ENCODE peak calls at places on chromosome 11, in ten cellular contexts. M, Q, I, Y, F, B, C, X, O and U are unnamed samples.
A peak's percentile ranks its signal among the peaks of the same experiment; 100 is the strongest.

GRCh38 chr11:46390331-46391171 is 1.0 kb downstream of the CHRM4 start:
- DNase-seq in Y (no peak), B (peak; percentile 18), Q (no peak), O (no peak), M (no peak), C (peak; percentile 59), F (no peak), X (no peak), I (no peak), U (no peak)

GRCh38 chr11:20000393-20001134 is 159.7 kb downstream of the DBX1 start:
- DNase-seq in F (no peak), Q (no peak), Y (no peak), C (no peak), O (no peak), X (no peak), B (peak; percentile 71), M (no peak), I (peak; percentile 61), U (peak; percentile 95)

GRCh38 chr11:118572914-118573550 is 823 bp downstream of the ARCN1 start:
- DNase-seq in C (no peak), Q (no peak), O (no peak), F (no peak), I (peak; percentile 56), M (no peak), B (peak; percentile 69), Y (peak; percentile 61), X (peak; percentile 64), U (no peak)

GRCh38 chr11:104134760-104135159 is 29.2 kb downstream of the PDGFD start:
- DNase-seq in O (no peak), F (no peak), X (peak; percentile 70), I (peak; percentile 20), M (no peak), Y (no peak), Q (no peak), C (no peak), B (peak; percentile 34), U (no peak)

GRCh38 chr11:3166268-3167142 is 1.4 kb upstream of the OSBPL5 start:
- DNase-seq in M (peak; percentile 8), C (no peak), O (no peak), Q (peak; percentile 60), X (no peak), F (peak; percentile 62), I (no peak), B (no peak), Y (peak; percentile 52), U (no peak)

GRCh38 chr11:58330861-58331260 is 28.0 kb downstream of the OR5B17 start:
- DNase-seq in O (no peak), I (no peak), Q (no peak), X (peak; percentile 81), M (no peak), C (no peak), Y (no peak), B (peak; percentile 9), F (no peak), U (no peak)

GRCh38 chr11:111391328-111392124 is 12.5 kb upstream of the POU2AF1 start:
- DNase-seq in X (no peak), C (no peak), F (no peak), I (no peak), Q (no peak), B (no peak), M (no peak), O (no peak), Y (no peak), U (no peak)

GRCh38 chr11:93929407-93929806 is 79.0 kb upstream of the VSTM5 start:
- DNase-seq in Y (no peak), F (no peak), X (no peak), Q (no peak), C (no peak), O (no peak), B (no peak), M (no peak), I (no peak), U (no peak)

GRCh38 chr11:97888641-97889040 is 1132.1 kb upstream of the CNTN5 start:
- DNase-seq in O (no peak), X (no peak), Y (no peak), Q (no peak), C (no peak), B (no peak), F (no peak), I (no peak), M (no peak), U (no peak)

GRCh38 chr11:101715281-101715680 is 131.5 kb upstream of the TRPC6 start:
- DNase-seq in B (no peak), F (no peak), Y (no peak), Q (no peak), C (no peak), I (no peak), M (no peak), X (no peak), O (no peak), U (no peak)

GRCh38 chr11:96388891-96389603 is 665 bp downstream of the CCDC82 start:
- DNase-seq in B (peak; percentile 78), O (no peak), C (no peak), M (no peak), Y (no peak), Q (no peak), F (no peak), X (peak; percentile 65), I (no peak), U (peak; percentile 43)

GRCh38 chr11:92415246-92415645 is 190.6 kb downstream of the FAT3 start:
- DNase-seq in F (no peak), B (no peak), I (no peak), O (no peak), Q (no peak), X (peak; percentile 17), C (no peak), Y (no peak), M (no peak), U (no peak)

GRCh38 chr11:128093689-128094088 is 493.7 kb downstream of the ETS1 start:
- DNase-seq in Y (no peak), F (no peak), B (no peak), M (no peak), C (no peak), O (no peak), I (no peak), Q (no peak), X (no peak), U (no peak)
- H3K27ac ChIP-seq in Y (no peak overlapping the region), F (no peak overlapping the region), B (no peak overlapping the region), M (no peak overlapping the region), C (no peak overlapping the region), O (no peak overlapping the region), I (no peak overlapping the region), Q (no peak overlapping the region), X (no peak overlapping the region), U (no peak overlapping the region)

GRCh38 chr11:74863410-74863809 is 85.5 kb downstream of the XRRA1 start:
- DNase-seq in M (no peak), C (no peak), B (no peak), I (no peak), Y (no peak), O (no peak), F (no peak), X (no peak), Q (no peak), U (no peak)

GRCh38 chr11:74870485-74870884 is 78.4 kb downstream of the XRRA1 start:
- DNase-seq in Q (no peak), M (no peak), Y (peak; percentile 20), C (no peak), B (peak; percentile 61), O (no peak), X (peak; percentile 35), I (no peak), F (no peak), U (no peak)

GRCh38 chr11:74860743-74861142 is 88.1 kb downstream of the XRRA1 start:
- DNase-seq in B (no peak), O (no peak), C (no peak), I (no peak), Q (no peak), Y (no peak), M (no peak), F (no peak), X (no peak), U (no peak)

GRCh38 chr11:74871037-74871436 is 77.9 kb downstream of the XRRA1 start:
- DNase-seq in Y (no peak), I (no peak), B (peak; percentile 13), C (no peak), O (no peak), M (no peak), Q (no peak), X (no peak), F (no peak), U (no peak)

DNA sequence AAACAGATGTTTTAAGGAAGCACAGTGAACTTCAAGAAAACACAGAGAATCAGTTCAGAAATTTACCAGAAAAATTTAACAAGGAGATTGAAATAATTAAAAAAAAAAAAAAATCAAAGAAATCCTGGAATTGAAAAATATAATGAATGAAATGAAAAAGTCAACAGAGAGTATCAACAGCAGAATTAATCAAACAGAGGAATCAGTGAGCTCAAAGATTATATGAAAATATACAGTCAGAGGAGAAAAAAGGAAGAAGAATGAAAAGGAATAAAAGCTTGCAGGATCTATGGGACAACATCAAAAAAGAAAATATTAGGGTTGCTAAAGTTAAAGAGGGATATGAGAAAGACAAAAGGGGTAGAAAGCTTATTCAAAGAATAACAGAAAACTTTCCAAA is 82.3 kb downstream of the XRRA1 start:
- DNase-seq in C (no peak), Y (no peak), F (no peak), I (no peak), M (no peak), X (no peak), O (no peak), Q (no peak), B (no peak), U (no peak)
- H3K9me3 ChIP-seq in C (peaks cover 48% of the 10 kb centered on the region), Y (peaks cover 4% of the 10 kb centered on the region), F (peaks cover 11% of the 10 kb centered on the region), I (peaks cover 41% of the 10 kb centered on the region), M (peaks cover 71% of the 10 kb centered on the region), X (peaks cover 2% of the 10 kb centered on the region), O (peaks cover 76% of the 10 kb centered on the region), Q (peaks cover 55% of the 10 kb centered on the region), B (peaks cover 99% of the 10 kb centered on the region), U (no peaks in the 10 kb centered on the region)

DNA sequence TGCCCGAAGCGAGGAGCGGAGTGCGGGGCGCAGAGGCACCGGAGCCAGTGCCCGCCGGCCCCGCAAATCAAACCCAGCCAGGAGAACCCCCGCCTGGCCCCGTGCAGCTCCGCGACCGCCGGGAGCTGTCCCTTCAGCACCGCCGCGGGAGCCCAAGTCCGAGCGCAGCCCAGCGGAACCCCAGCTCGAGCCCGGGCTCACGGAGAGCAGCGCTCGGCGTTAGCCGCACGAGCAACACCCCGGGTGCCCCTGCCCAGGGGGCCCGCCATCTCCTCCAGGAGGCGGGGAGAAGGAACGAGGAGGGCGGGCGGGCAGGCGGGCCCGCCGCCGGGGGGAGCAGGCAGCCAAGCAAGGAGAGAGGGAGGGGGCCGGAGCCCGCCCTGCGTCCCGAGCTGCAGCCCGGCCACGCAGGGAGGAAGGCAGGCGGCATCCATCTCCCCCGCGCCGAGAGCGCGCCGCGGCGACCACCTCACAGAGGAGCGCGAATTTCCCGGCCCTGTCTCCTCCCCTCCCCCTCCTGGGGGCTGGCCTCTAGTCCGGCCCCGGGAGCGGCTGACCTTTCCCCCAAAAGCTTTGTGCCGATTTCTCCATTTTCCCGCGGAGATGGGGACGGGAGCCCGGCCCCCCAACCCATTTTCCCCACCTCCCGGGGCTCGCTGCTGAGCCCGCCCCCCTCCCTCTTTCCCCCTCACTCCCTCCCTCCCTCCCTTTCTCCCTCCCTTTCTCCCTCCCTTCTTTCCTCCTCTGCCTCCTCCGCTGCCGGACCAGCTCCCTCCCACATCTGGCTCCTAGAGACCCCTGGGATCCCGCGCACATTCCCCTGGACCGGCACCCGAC is 623 bp downstream of the KCNC1 start:
- DNase-seq in C (peak; percentile 77), M (peak; percentile 20), I (peak; percentile 93), X (peak; percentile 79), F (peak; percentile 72), Q (peak; percentile 84), O (no peak), Y (peak; percentile 38), B (peak; percentile 78), U (no peak)
- H3K4me3 ChIP-seq in C (peak overlapping the region; percentile 51), M (no peak overlapping the region), I (peak overlapping the region; percentile 7), X (no peak overlapping the region), F (peak overlapping the region; percentile 49), Q (peak overlapping the region; percentile 21), O (peak overlapping the region; percentile 47), Y (peak overlapping the region; percentile 41), B (peak overlapping the region; percentile 53), U (peak overlapping the region; percentile 40)

GRCh38 chr11:116867619-116868018 is 30.2 kb upstream of the APOA1 start:
- DNase-seq in C (no peak), Y (peak; percentile 53), Q (no peak), X (no peak), O (no peak), F (no peak), M (no peak), B (no peak), I (no peak), U (no peak)
- H3K27ac ChIP-seq in C (no peak overlapping the region), Y (no peak overlapping the region), Q (no peak overlapping the region), X (no peak overlapping the region), O (no peak overlapping the region), F (no peak overlapping the region), M (no peak overlapping the region), B (no peak overlapping the region), I (no peak overlapping the region), U (no peak overlapping the region)